ENCODE peak calls at places on chromosomes 2 and 18, in four cellular contexts. P is vagina, J is K562, H is HCT116. Q is an unnamed sample.

GRCh38 chr2:109070290-109070689 is 58.7 kb upstream of the SH3RF3 start:
- DNase-seq in P (no peak), J (no peak), H (no peak), Q (no peak)

GRCh38 chr2:32865399-32866068 is 81.2 kb upstream of the LTBP1 start:
- DNase-seq in P (no peak), H (peak; percentile 43), J (no peak), Q (no peak)

GRCh38 chr2:219071189-219071816 is 10.6 kb upstream of the IHH start:
- DNase-seq in P (no peak), H (no peak), J (no peak), Q (no peak)

GRCh38 chr2:44936715-44937687 is 4.5 kb upstream of the SIX3 start:
- DNase-seq in H (no peak), J (no peak), P (no peak), Q (peak; percentile 43)

GRCh38 chr18:65016631-65017371 is 734.0 kb upstream of the CDH7 start:
- DNase-seq in P (no peak), J (no peak), H (no peak), Q (no peak)

GRCh38 chr2:85917887-85918795 is 29.4 kb upstream of the ST3GAL5 start:
- DNase-seq in P (no peak), J (no peak), H (no peak), Q (no peak)

GRCh38 chr2:240619506-240620148 is 5.7 kb upstream of the GPR35 start:
- DNase-seq in J (no peak), P (no peak), H (no peak), Q (no peak)

GRCh38 chr2:182393361-182393760 is 33.5 kb downstream of the PDE1A start:
- DNase-seq in H (no peak), P (no peak), J (no peak), Q (no peak)

GRCh38 chr18:845152-845819 is 33.2 kb upstream of the YES1 start:
- DNase-seq in J (no peak), H (peak; percentile 81), P (no peak), Q (no peak)

GRCh38 chr2:14344355-14344754 is 288.2 kb upstream of the LRATD1 start:
- DNase-seq in P (no peak), J (no peak), H (no peak), Q (no peak)

GRCh38 chr2:180979086-180979934 is 1.1 kb upstream of the UBE2E3 start:
- DNase-seq in P (no peak), J (peak; percentile 21), H (no peak), Q (no peak)

GRCh38 chr2:180979935-180980184 is 545 bp upstream of the UBE2E3 start:
- DNase-seq in J (no peak), P (no peak), H (no peak), Q (no peak)

GRCh38 chr2:180980943-180981898 is 816 bp downstream of the UBE2E3 start:
- DNase-seq in H (no peak), P (no peak), J (peak; percentile 68), Q (no peak)

GRCh38 chr2:180983468-180984388 is 3.3 kb downstream of the UBE2E3 start:
- DNase-seq in J (peak; percentile 55), H (peak; percentile 39), P (no peak), Q (no peak)

GRCh38 chr2:180980185-180980942 is at the start of gene UBE2E3:
- DNase-seq in J (peak; percentile 89), H (peak; percentile 48), P (no peak), Q (peak; percentile 56)
- H3K4me3 ChIP-seq in J (peak within 1 kb of the TSS; percentile 53), H (peak within 1 kb of the TSS; percentile 87), P (peak within 1 kb of the TSS; percentile 83), Q (peak within 1 kb of the TSS; percentile 63)

GRCh38 chr2:43223412-43224040 is 2.9 kb downstream of the ZFP36L2 start:
- DNase-seq in P (no peak), H (no peak), J (no peak), Q (no peak)

GRCh38 chr2:43221660-43222471 is 4.5 kb downstream of the ZFP36L2 start:
- DNase-seq in P (no peak), H (peak; percentile 64), J (peak; percentile 85), Q (peak; percentile 89)

GRCh38 chr2:43224131-43224570 is 2.3 kb downstream of the ZFP36L2 start:
- DNase-seq in P (no peak), H (no peak), J (peak; percentile 55), Q (peak; percentile 58)

GRCh38 chr2:43220982-43221659 is 5.3 kb downstream of the ZFP36L2 start:
- DNase-seq in P (no peak), H (no peak), J (peak; percentile 49), Q (peak; percentile 48)

DNA sequence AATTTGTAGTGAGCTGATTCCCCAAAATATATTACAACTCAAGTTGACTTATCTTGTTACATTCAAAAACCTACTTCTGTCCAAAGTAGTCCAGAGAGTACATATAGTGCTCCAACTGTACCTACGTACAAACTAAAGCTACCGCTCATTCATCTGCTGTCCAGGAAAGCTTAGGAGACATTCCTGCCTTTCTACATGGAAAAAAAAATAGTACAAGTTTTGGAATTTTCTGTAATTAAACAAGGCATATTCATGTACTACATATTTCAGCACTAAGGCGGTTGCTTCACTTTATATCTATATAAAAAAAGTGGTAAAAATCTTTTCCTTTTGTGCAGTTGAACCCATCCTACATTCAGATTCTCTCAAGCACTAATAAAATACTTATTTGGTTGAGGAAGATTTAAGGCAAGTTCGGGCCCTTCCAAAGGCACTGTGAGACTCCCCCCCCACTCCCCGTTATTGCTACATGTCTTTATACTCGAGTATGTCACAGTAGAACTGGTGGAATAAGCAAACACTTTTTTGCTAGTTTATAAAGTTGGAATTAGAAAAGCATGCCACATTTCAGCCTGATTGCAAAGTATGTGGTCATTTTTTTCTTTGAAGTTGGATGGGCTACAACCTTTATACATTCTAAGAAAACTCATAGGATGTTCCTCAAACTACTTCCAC is 3.8 kb downstream of the ZFP36L2 start:
- DNase-seq in H (no peak), P (no peak), J (no peak), Q (no peak)
- H3K4me1 ChIP-seq in H (peaks cover 45% of the 10 kb centered on the region), P (peaks cover 42% of the 10 kb centered on the region), J (peaks cover 72% of the 10 kb centered on the region), Q (peaks cover 28% of the 10 kb centered on the region)

GRCh38 chr2:160996584-160996983 is 163.6 kb upstream of the TANK start:
- DNase-seq in J (no peak), P (no peak), H (no peak), Q (no peak)
- TF ChIP-seq POLR2AphosphoS5 in J (no peak), P (no peak), H (no peak), Q (no peak)

DNA sequence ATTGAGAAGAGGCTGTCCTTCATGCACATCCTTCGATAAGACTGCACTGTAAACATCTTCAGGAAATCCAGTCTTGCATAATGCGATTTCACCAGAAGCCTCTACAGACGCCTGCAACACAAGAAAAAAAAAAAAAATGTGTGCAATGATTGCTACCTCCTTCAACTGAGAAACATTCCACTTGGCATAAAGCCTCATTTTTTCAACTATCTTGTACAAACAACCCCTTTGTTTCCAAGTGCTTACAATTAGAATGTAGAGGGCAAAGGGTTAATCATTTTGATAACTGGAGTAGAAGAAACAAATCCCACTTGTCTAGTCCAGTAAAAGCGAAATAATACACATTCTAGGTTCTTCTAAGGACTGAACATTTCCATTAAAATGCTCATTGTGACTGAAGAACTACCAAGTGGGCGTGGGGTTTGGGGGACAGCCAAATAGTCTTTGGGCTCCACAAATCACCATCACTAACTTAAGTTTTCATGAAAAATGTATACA is 29.2 kb downstream of the CDH2 start:
- DNase-seq in J (no peak), P (no peak), H (no peak), Q (no peak)
- H3K4me3 ChIP-seq in J (no peak overlapping the region), P (no peak overlapping the region), H (no peak overlapping the region), Q (no peak overlapping the region)

Q was measured in breast epithelium.